ENCODE peak calls at places on chromosomes 2 and 18, in eight cellular contexts. Z is fibroblast of pulmonary artery, G is Peyer's patch, A is ovary, F is IMR-90, O is A549, S is heart left ventricle, B is fibroblast of lung. C is an unnamed sample.

GRCh38 chr2:186862869-186863709 is 14.1 kb upstream of the ZSWIM2 start:
- DNase-seq in Z (peak; percentile 75), O (peak; percentile 36), B (peak; percentile 72), G (no peak), A (no peak), F (peak; percentile 35), S (no peak), C (peak; percentile 41)

GRCh38 chr2:159137511-159138101 is 148.9 kb downstream of the WDSUB1 start:
- DNase-seq in S (no peak), A (no peak), B (no peak), G (no peak), Z (peak; percentile 65), F (no peak), O (no peak), C (no peak)

GRCh38 chr2:153074207-153074606 is 355.8 kb downstream of the ARL6IP6 start:
- DNase-seq in O (no peak), S (no peak), B (no peak), G (no peak), F (no peak), A (no peak), Z (no peak), C (no peak)

GRCh38 chr2:67952066-67952465 is 110.7 kb downstream of the C1D start:
- DNase-seq in B (no peak), S (no peak), F (no peak), O (no peak), A (no peak), Z (no peak), G (no peak), C (no peak)

GRCh38 chr2:235827585-235827992 is 333.7 kb downstream of the AGAP1 start:
- DNase-seq in B (peak; percentile 5), Z (peak; percentile 5), O (peak; percentile 45), S (no peak), G (no peak), A (no peak), F (no peak), C (peak; percentile 7)

GRCh38 chr2:241235396-241235795 is 46.9 kb downstream of the ANO7 start:
- DNase-seq in F (no peak), Z (no peak), B (no peak), G (no peak), O (no peak), S (no peak), A (no peak), C (no peak)

GRCh38 chr2:173720310-173720709 is 244.9 kb downstream of the SP3 start:
- DNase-seq in F (peak; percentile 60), A (no peak), Z (peak; percentile 48), S (no peak), G (no peak), B (peak; percentile 80), O (no peak), C (peak; percentile 22)

GRCh38 chr2:128531856-128532255 is 213.2 kb upstream of the HS6ST1 start:
- DNase-seq in G (no peak), B (peak; percentile 19), F (no peak), O (no peak), Z (no peak), S (no peak), A (no peak), C (no peak)

GRCh38 chr18:80238651-80239260 is 8.6 kb downstream of the PARD6G start:
- DNase-seq in S (no peak), A (peak; percentile 11), F (no peak), Z (no peak), G (no peak), B (no peak), O (no peak), C (no peak)

GRCh38 chr18:79876497-79876896 is 75.0 kb downstream of the SLC66A2 start:
- DNase-seq in O (no peak), A (peak; percentile 20), B (no peak), Z (no peak), F (no peak), S (no peak), G (no peak), C (no peak)

GRCh38 chr2:172783091-172783898 is 47.6 kb downstream of the RAPGEF4 start:
- DNase-seq in O (peak; percentile 14), B (peak; percentile 93), S (no peak), F (peak; percentile 94), Z (peak; percentile 77), A (no peak), G (no peak), C (peak; percentile 98)

GRCh38 chr2:43993437-43993836 is 2.4 kb downstream of the LRPPRC start:
- DNase-seq in B (no peak), A (no peak), G (no peak), Z (no peak), S (no peak), O (no peak), F (no peak), C (no peak)

GRCh38 chr2:223674998-223675609 is 72.9 kb upstream of the SCG2 start:
- DNase-seq in G (no peak), Z (peak; percentile 71), S (no peak), F (peak; percentile 54), O (peak; percentile 70), A (no peak), B (peak; percentile 65), C (peak; percentile 51)

GRCh38 chr2:127537142-127537541 is 1.7 kb downstream of the MYO7B start:
- DNase-seq in S (no peak), A (no peak), O (no peak), Z (no peak), B (no peak), F (no peak), G (no peak), C (no peak)

GRCh38 chr2:37323770-37324535 is 680 bp downstream of the PRKD3 start:
- DNase-seq in G (peak; percentile 50), B (peak; percentile 39), S (peak; percentile 30), F (peak; percentile 31), Z (peak; percentile 40), O (peak; percentile 27), A (peak; percentile 66), C (peak; percentile 50)

DNA sequence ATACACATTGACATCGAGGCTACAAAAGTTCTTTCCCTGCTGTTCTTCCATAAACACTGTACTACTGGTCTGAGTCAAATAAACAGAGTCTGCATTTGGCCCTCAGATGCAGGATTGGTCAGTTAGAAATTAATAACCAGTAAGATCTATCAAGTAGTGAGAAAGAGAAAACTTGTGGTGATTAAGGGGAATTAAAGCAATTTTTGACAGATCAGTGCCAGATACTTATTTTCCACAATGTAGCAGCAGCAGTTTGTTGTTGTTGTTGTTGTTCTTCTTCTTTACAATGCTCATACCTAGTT is 85.0 kb downstream of the IKZF2 start:
- DNase-seq in A (no peak), S (no peak), G (no peak), F (no peak), O (no peak), Z (no peak), B (no peak), C (no peak)
- H3K4me3 ChIP-seq in A (no peak overlapping the region), S (peak overlapping the region; percentile 14), G (no peak overlapping the region), F (no peak overlapping the region), O (no peak overlapping the region), Z (peak overlapping the region; percentile 33), B (no peak overlapping the region), C (peak overlapping the region; percentile 4)

GRCh38 chr2:47069628-47070154 is 85.4 kb downstream of the STPG4 start:
- DNase-seq in S (peak; percentile 87), O (peak; percentile 73), F (peak; percentile 65), G (no peak), Z (peak; percentile 74), A (peak; percentile 73), B (peak; percentile 54), C (peak; percentile 59)

GRCh38 chr2:47072018-47072691 is 83.0 kb downstream of the STPG4 start:
- DNase-seq in A (peak; percentile 92), S (peak; percentile 94), Z (peak; percentile 99), G (no peak), O (peak; percentile 46), F (peak; percentile 70), B (peak; percentile 90), C (peak; percentile 91)

GRCh38 chr2:47072728-47073191 is 82.3 kb downstream of the STPG4 start:
- DNase-seq in A (peak; percentile 61), O (no peak), G (peak; percentile 49), B (no peak), S (peak; percentile 80), Z (no peak), F (no peak), C (no peak)

GRCh38 chr2:47070155-47070919 is 84.8 kb downstream of the STPG4 start:
- DNase-seq in A (peak; percentile 61), G (no peak), F (no peak), Z (no peak), B (no peak), O (no peak), S (peak; percentile 47), C (no peak)

GRCh38 chr2:47070920-47071824 is 83.9 kb downstream of the STPG4 start:
- DNase-seq in O (peak; percentile 52), A (peak; percentile 66), Z (peak; percentile 95), G (peak; percentile 67), B (peak; percentile 85), S (peak; percentile 92), F (peak; percentile 91), C (peak; percentile 88)
- H3K4me3 ChIP-seq in O (no peak overlapping the region), A (no peak overlapping the region), Z (no peak overlapping the region), G (no peak overlapping the region), B (no peak overlapping the region), S (no peak overlapping the region), F (no peak overlapping the region), C (no peak overlapping the region)

DNA sequence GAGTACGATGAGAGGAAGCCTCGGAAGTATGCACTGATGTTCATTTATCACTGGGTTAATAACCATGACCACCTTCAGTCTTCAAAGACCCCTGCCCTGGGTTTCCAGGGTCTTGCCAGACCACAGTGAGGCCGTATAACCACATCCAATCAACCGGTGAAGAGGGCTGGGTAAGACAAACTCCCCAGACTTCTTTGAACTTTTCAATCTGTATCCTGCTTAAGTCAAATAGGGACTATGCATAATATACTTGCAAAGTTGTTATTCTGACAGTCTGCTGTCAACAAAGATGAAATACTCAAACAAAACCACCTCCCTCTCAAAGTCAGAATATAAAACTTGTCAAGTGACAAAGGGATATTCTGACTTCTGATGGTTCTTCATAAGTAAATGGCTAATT is 54.0 kb downstream of the KLF7 start:
- DNase-seq in G (no peak), S (no peak), A (no peak), F (no peak), Z (no peak), O (no peak), B (no peak), C (no peak)
- H3K4me3 ChIP-seq in G (no peak overlapping the region), S (no peak overlapping the region), A (no peak overlapping the region), F (no peak overlapping the region), Z (no peak overlapping the region), O (no peak overlapping the region), B (no peak overlapping the region), C (no peak overlapping the region)

DNA sequence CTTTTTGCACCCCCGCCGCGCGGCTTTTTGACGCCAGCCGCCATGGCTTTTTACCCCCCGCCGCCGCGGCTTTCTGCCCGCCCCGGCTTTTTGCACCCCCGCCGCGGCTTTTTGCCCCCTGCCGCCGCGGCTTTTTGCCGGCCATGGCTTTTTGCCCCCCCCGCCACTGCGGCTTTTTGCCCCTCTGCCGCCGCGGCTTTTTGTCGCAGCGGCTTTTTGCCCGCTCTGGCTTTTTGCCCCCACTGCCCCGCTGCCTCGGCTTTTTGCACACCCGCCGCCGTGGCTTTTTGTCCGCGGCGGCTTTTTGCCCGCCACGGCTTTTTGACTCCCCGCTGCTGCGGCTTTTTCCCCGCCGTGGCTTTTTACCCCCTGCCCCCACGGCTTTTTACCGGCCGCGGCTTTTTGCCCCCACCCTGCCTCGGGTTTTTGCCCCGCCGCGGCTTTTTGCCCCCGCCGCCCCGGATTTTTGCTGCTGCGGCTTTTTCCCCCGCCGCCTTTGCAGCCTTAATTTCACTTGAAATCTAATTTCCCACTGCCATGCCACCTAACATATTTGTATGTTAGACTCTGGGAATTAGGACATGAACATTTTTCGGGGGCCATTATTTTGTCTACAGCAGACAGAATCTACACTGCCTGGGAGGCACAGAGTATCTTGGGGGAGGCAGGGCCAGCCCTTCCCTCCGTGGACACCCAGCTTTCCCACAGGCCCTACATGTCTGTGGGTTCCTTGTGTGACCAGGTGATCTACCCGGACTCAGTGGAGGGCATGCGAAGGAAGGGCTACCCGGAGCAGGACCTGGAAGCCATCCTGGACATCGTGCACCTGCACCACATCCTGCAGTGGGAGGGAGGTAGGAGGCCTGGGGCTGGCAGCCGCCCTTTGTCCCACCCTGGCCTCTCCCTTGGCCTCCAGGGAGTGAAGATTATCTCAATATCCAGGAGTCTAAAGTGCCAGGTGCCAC is 3031.0 kb upstream of the TEKT4 start:
- DNase-seq in A (no peak), S (no peak), G (no peak), Z (no peak), F (no peak), O (no peak), B (no peak), C (no peak)
- H3K4me3 ChIP-seq in A (no peak overlapping the region), S (no peak overlapping the region), G (peak overlapping the region; percentile 25), Z (no peak overlapping the region), F (no peak overlapping the region), O (peak overlapping the region; percentile 54), B (no peak overlapping the region), C (no peak overlapping the region)